ENCODE peak calls at places on chromosome 6, in six cellular contexts. P is Peyer's patch, D is H1, Y is gastrocnemius medialis, M is mammary epithelial cell, H is right atrium auricular region. O is an unnamed sample. For H3K4me1, the result is how much of the 10 kb centered on the place peaks cover.

GRCh38 chr6:139336488-139336887 is 38.0 kb downstream of the CITED2 start:
- DNase-seq in D (no peak), H (no peak), Y (peak), P (no peak), M (peak), O (peak)

GRCh38 chr6:149515494-149515893 is 30.3 kb downstream of the PPIL4 start:
- DNase-seq in P (no peak), M (no peak), H (no peak), Y (no peak), D (no peak), O (no peak)

GRCh38 chr6:122696079-122696478 is 83.4 kb upstream of the FABP7 start:
- DNase-seq in D (no peak), Y (no peak), M (peak), H (no peak), P (no peak), O (no peak)

GRCh38 chr6:11318835-11319813 is 86.7 kb upstream of the NEDD9 start:
- DNase-seq in H (no peak), Y (no peak), P (no peak), D (no peak), M (peak), O (no peak)

GRCh38 chr6:107807186-107807585 is 16.9 kb downstream of the SCML4 start:
- DNase-seq in P (no peak), M (no peak), Y (no peak), H (no peak), D (no peak), O (no peak)

GRCh38 chr6:154579046-154579823 is 68.8 kb upstream of the CNKSR3 start:
- DNase-seq in Y (no peak), M (peak), H (no peak), D (no peak), P (no peak), O (no peak)

GRCh38 chr6:139452176-139452876 is 77.9 kb upstream of the CITED2 start:
- DNase-seq in Y (no peak), P (no peak), H (no peak), M (peak), D (no peak), O (no peak)

GRCh38 chr6:23659125-23659524 is 466.9 kb upstream of the NRSN1 start:
- DNase-seq in D (peak), H (no peak), Y (no peak), P (no peak), M (no peak), O (no peak)

DNA sequence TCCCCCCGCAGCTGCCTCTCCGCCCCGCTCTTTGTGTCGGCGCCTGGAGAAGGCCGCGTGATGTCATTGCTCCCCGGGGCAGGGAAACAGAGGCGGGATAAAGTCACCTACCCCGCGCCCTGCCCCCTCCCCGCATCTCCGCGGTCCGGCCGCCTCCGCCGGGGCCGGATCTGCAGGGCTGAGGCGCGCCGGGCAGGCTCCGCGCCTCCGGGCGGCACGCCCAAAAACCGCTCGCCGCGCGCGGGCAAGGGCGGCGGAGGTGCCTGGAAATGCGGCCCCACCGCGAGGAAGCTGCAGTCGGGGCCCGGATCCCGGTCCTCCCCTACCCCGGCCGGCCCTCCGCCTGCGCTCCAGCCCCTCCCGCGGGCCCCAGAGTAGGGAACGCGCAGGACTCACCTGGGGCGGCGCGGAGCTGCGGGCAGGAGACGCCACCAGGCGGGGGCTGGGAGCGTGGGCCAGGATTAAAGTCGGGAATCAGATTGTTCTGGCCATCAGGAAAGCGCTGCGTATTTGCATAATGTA is at the start of gene FAXC:
- DNase-seq in Y (no peak), D (no peak), P (no peak), H (no peak), M (peak), O (no peak)
- TF ChIP-seq CTCF in Y (no peak), D (peak), P (peak), H (no peak), M (peak), O (peak)

DNA sequence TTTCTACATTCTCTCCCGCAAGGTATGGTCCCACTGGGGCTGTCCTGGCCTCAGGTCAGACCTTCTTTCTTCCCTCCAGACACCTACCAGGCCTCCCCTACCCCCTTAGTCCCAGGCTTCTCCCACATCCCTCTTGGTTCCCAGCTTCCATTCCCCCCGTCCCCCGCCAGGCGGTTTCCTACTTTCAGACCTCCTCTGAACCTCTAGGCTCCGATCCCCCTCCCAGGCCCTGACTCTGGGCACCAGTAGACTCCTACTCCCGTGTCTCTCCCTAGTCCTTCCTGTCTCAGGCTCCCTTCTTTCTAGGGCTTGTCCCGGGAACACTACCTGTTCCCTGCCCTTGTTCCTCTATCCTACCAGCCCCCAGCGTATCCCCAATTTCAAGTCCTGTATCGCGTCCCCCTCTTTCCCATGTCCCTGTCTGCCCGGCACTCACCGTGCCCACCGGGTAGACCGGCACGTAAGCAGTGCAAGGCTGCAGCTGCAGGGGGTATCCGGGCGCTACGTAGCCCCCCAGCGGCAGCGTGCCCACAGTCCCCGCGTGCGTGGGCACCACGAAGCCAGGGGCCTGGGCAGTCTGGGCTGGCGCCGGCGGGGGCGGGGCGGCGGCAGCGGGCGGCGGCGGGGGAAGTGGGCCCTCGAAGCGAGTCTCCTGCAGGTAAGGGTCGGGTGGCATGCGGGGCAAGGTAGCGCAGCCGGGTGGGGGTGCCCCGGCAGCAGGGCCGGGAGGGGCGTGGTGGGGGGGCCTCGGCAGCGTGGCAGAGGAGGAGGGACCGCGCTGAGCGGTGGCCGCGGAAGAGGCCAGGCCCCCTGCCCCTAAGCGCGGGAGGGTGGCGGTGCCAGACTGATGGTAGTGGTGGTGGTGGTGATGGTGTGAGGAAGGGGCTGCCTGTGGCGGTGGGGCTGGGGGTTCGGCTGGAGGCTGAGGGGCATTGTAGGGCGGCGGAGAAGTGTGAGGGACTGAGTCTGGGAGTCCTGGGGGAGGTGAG is 1.5 kb downstream of the PRRT1 start:
- DNase-seq in D (no peak), H (no peak), P (no peak), M (no peak), Y (no peak), O (no peak)
- H3K4me1 ChIP-seq in D (under half), H (under half), P (under half), M (under half), Y (under half), O (under half)

DNA sequence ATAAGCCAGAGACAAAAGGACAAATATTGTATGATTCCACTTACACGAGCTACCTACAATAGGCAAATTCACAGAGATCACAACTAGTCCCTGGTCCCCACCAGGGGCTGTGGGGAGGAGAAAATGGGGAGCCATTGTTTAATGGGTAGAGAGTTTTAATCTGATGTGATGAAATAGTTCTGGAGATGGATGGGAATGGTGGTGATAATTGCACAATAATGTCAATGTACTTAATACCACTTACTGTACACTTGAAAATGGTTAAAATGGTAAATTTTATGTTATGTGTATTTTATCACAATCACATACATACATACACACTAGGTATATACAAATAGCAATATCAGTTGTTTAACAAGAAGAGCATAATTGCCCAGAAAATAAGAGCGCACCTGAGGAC is 24.3 kb upstream of the GSTA3 start:
- DNase-seq in H (no peak), P (no peak), D (no peak), Y (no peak), M (no peak), O (no peak)
- H3K4me3 ChIP-seq in H (no peak), P (no peak), D (no peak), Y (no peak), M (no peak), O (no peak)

GRCh38 chr6:35371494-35372262 is 29.3 kb downstream of the PPARD start:
- DNase-seq in D (no peak), M (no peak), P (no peak), Y (no peak), H (no peak), O (no peak)

GRCh38 chr6:35372633-35373032 is 30.3 kb downstream of the PPARD start:
- DNase-seq in D (no peak), H (no peak), Y (no peak), M (no peak), P (no peak), O (no peak)

GRCh38 chr6:35370799-35371493 is 28.6 kb downstream of the PPARD start:
- DNase-seq in P (peak), D (no peak), M (no peak), Y (peak), H (no peak), O (no peak)

GRCh38 chr6:35368038-35368887 is 25.9 kb downstream of the PPARD start:
- DNase-seq in P (no peak), D (no peak), M (peak), Y (no peak), H (no peak), O (no peak)

DNA sequence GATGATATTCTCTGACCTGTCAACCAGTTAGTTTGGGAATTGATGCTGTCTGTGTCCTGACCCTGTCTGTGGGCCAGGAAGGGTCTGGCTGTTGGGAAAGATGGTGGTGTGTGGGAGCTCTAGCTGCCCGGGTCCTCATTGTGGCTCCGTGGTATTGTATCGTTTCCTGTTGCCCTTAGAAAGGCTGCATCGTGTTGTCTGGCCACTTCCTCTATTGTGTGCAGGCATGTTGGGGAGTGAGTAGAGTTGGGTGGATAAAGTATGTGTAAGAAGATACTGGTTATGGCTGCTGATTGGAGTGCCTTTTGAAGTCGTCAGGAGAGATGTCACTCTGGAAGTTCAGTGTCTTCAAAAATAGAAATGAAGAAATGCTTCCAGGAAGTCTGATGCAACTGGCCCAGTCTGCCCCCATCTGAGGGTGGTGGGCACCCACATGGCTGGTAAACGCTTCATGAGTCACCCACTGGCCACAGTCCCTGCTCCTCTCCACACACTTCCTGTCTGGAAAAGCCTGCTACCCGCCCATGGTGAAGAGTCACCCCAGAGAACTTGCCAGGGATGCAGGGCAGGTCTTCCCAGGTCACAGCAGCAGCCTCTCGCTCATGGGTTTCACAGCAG is 27.9 kb downstream of the PPARD start:
- DNase-seq in H (peak), M (peak), D (no peak), P (peak), Y (peak), O (peak)
- TF ChIP-seq CTCF in H (no peak), M (no peak), D (no peak), P (no peak), Y (no peak), O (no peak)

GRCh38 chr6:111605100-111605748 is 454 bp downstream of the TRAF3IP2 start:
- DNase-seq in H (peak), M (peak), Y (peak), D (peak), P (peak), O (peak)

GRCh38 chr6:111602481-111603404 is 2.9 kb downstream of the TRAF3IP2 start:
- DNase-seq in P (no peak), D (no peak), Y (peak), H (peak), M (no peak), O (peak)

GRCh38 chr6:111604259-111605099 is 1.2 kb downstream of the TRAF3IP2 start:
- DNase-seq in H (peak), M (peak), P (no peak), D (no peak), Y (peak), O (peak)

GRCh38 chr6:111601875-111602274 is 3.8 kb downstream of the TRAF3IP2 start:
- DNase-seq in H (peak), M (no peak), D (no peak), P (no peak), Y (peak), O (no peak)

GRCh38 chr6:111603648-111604047 is 2.0 kb downstream of the TRAF3IP2 start:
- DNase-seq in M (no peak), D (no peak), H (no peak), Y (no peak), P (no peak), O (no peak)
- H3K4me1 ChIP-seq in M (under half), D (under half), H (half or more), Y (half or more), P (under half), O (under half)

DNA sequence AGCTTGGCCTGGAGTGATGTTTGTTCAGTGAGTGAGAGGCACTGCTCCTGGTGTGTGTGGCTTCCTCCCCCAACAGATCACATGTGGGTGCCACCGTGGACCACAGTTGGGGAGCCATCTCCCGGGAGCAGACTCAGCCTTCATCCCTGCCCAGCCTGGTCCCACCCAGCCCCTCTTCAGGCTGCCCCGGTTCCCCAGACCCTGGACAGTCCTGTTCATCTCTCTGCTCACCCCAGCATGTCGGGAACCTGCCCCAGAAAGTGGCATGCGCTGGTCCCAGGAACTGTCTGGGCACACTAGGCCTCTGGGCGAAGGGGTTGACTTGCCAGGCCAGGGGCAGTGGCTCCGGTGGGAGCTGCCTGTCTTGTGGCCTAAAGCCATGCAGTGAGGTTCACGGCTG is 21.5 kb upstream of the PPP1R3G start:
- DNase-seq in P (no peak), M (no peak), Y (no peak), D (no peak), H (no peak), O (no peak)
- H3K4me3 ChIP-seq in P (no peak), M (no peak), Y (no peak), D (no peak), H (no peak), O (no peak)